ENCODE peak calls at places on chromosomes 7 and 10, in six cellular contexts. Q is GM23248, J is MM.1S, X is SK-N-SH, G is sigmoid colon, A is adipocyte. Z is an unnamed sample.
A peak's percentile ranks its signal among the peaks of the same experiment; 100 is the strongest.

GRCh38 chr7:92880212-92881090 is 44.1 kb upstream of the CDK6 start:
- DNase-seq in Q (no peak), J (peak; percentile 13), G (no peak), A (peak; percentile 3), X (peak; percentile 39), Z (no peak)

GRCh38 chr10:88278912-88279311 is 304.2 kb downstream of the RNLS start:
- DNase-seq in Q (no peak), X (no peak), G (no peak), J (peak; percentile 12), A (no peak), Z (no peak)

GRCh38 chr7:16991551-16991950 is 109.8 kb upstream of the AGR3 start:
- DNase-seq in X (no peak), A (no peak), Q (no peak), G (no peak), J (no peak), Z (no peak)

GRCh38 chr7:20083781-20084180 is 133.4 kb downstream of the MACC1 start:
- DNase-seq in Q (peak; percentile 96), A (peak; percentile 91), G (peak; percentile 74), J (no peak), X (no peak), Z (no peak)

GRCh38 chr10:89427629-89428028 is 13.3 kb downstream of the IFIT5 start:
- DNase-seq in X (no peak), J (no peak), G (no peak), Q (peak; percentile 87), A (peak; percentile 75), Z (peak; percentile 52)

GRCh38 chr10:69449841-69450240 is 1.4 kb upstream of the TSPAN15 start:
- DNase-seq in A (peak; percentile 44), J (peak; percentile 21), Q (peak; percentile 50), X (peak; percentile 78), G (peak; percentile 82), Z (peak; percentile 74)

GRCh38 chr7:97064972-97065587 is 40.4 kb upstream of the DLX5 start:
- DNase-seq in J (peak; percentile 58), A (peak; percentile 82), G (no peak), X (peak; percentile 78), Q (peak; percentile 65), Z (no peak)

GRCh38 chr7:134450296-134451000 is 8.5 kb downstream of the AKR1B1 start:
- DNase-seq in X (no peak), J (no peak), Q (no peak), A (no peak), G (no peak), Z (no peak)

GRCh38 chr10:34049469-34049868 is 715.0 kb upstream of the NRP1 start:
- DNase-seq in J (no peak), X (no peak), A (peak; percentile 41), Q (peak; percentile 13), G (no peak), Z (no peak)

GRCh38 chr7:129698516-129699418 is 87.2 kb downstream of the NRF1 start:
- DNase-seq in Q (no peak), G (no peak), A (no peak), J (no peak), X (no peak), Z (no peak)

GRCh38 chr7:85220651-85221050 is 33.8 kb upstream of the SEMA3D start:
- DNase-seq in A (no peak), Q (no peak), J (no peak), G (no peak), X (no peak), Z (no peak)

GRCh38 chr7:6631605-6632004 is 5.5 kb upstream of the ZNF316 start:
- DNase-seq in X (no peak), Q (no peak), G (no peak), J (no peak), A (no peak), Z (no peak)

GRCh38 chr10:47031251-47031952 is 120.2 kb downstream of the PTPN20 start:
- DNase-seq in Q (peak; percentile 61), A (no peak), G (peak; percentile 77), X (no peak), J (no peak), Z (peak; percentile 35)

GRCh38 chr10:9824546-9825164 is 1193.0 kb upstream of the CELF2 start:
- DNase-seq in J (no peak), X (no peak), Q (no peak), A (no peak), G (no peak), Z (no peak)

GRCh38 chr7:117762055-117762454 is 111.2 kb downstream of the CTTNBP2 start:
- DNase-seq in G (no peak), X (no peak), J (no peak), Q (no peak), A (no peak), Z (no peak)

GRCh38 chr10:11035318-11035920 is 17.7 kb downstream of the CELF2 start:
- DNase-seq in G (peak; percentile 81), A (peak; percentile 2), J (peak; percentile 57), X (no peak), Q (peak; percentile 90), Z (no peak)

GRCh38 chr7:1848911-1849311 is 178.8 kb downstream of the ELFN1 start:
- DNase-seq in Q (no peak), J (no peak), G (no peak), A (no peak), X (no peak), Z (no peak)

GRCh38 chr10:1410032-1410431 is 327.3 kb downstream of the ADARB2 start:
- DNase-seq in X (no peak), Q (no peak), G (no peak), A (no peak), J (no peak), Z (peak; percentile 12)

GRCh38 chr10:47368431-47369180 is 15.5 kb downstream of the ZNF488 start:
- DNase-seq in J (no peak), A (no peak), X (no peak), Q (no peak), G (no peak), Z (no peak)

GRCh38 chr7:33804261-33804660 is 101.1 kb upstream of the BMPER start:
- DNase-seq in G (no peak), J (no peak), A (no peak), X (no peak), Q (no peak), Z (no peak)

GRCh38 chr7:50620418-50620817 is 55.2 kb upstream of the DDC start:
- DNase-seq in Q (no peak), A (no peak), G (no peak), J (no peak), X (no peak), Z (no peak)

GRCh38 chr10:6123467-6124042 is 34.7 kb downstream of the RBM17 start:
- DNase-seq in Q (peak; percentile 9), X (no peak), A (no peak), J (no peak), G (no peak), Z (no peak)

GRCh38 chr7:32164341-32164996 is 94.3 kb upstream of the PDE1C start:
- DNase-seq in Q (peak; percentile 84), A (peak; percentile 84), G (no peak), X (peak; percentile 12), J (peak; percentile 13), Z (peak; percentile 58)

GRCh38 chr10:98357208-98357836 is 57.7 kb downstream of the PYROXD2 start:
- DNase-seq in A (peak; percentile 77), X (no peak), J (no peak), Q (peak; percentile 83), G (no peak), Z (no peak)

GRCh38 chr7:117621075-117621474 is 141.2 kb downstream of the CFTR start:
- DNase-seq in X (no peak), A (no peak), J (no peak), Q (no peak), G (no peak), Z (no peak)

GRCh38 chr10:90470971-90471370 is 386.9 kb downstream of the HTR7 start:
- DNase-seq in Q (no peak), J (no peak), X (no peak), A (peak; percentile 30), G (no peak), Z (no peak)

GRCh38 chr10:110786172-110786571 is 85.6 kb upstream of the PDCD4 start:
- DNase-seq in A (no peak), Q (no peak), G (no peak), X (no peak), J (no peak), Z (no peak)

GRCh38 chr7:93902777-93903423 is 3.5 kb upstream of the GNGT1 start:
- DNase-seq in G (no peak), J (peak; percentile 32), Q (peak; percentile 51), X (peak; percentile 55), A (peak; percentile 69), Z (no peak)

GRCh38 chr7:104971290-104972071 is 42.5 kb upstream of the KMT2E start:
- DNase-seq in A (peak; percentile 80), X (no peak), Q (peak; percentile 79), J (no peak), G (no peak), Z (peak; percentile 21)

GRCh38 chr10:58782876-58783859 is 270.5 kb downstream of the BICC1 start:
- DNase-seq in Q (peak; percentile 78), G (peak; percentile 71), X (no peak), J (no peak), A (peak; percentile 89), Z (no peak)

GRCh38 chr10:115710136-115710535 is 562.9 kb downstream of the GFRA1 start:
- DNase-seq in Q (peak; percentile 2), J (no peak), A (no peak), G (no peak), X (no peak), Z (no peak)

GRCh38 chr10:106136175-106136574 is 1028.3 kb downstream of the SORCS1 start:
- DNase-seq in X (no peak), Q (no peak), A (no peak), J (no peak), G (no peak), Z (no peak)

GRCh38 chr7:40200791-40201190 is 66.0 kb downstream of the SUGCT start:
- DNase-seq in J (no peak), Q (peak; percentile 86), G (no peak), A (peak; percentile 89), X (no peak), Z (no peak)

GRCh38 chr10:124625831-124626238 is 118.3 kb downstream of the FAM53B start:
- DNase-seq in A (no peak), X (no peak), Q (no peak), J (no peak), G (no peak), Z (no peak)
- H3K4me1 ChIP-seq in A (peaks cover 26% of the 10 kb centered on the region), X (no peaks in the 10 kb centered on the region), Q (no peaks in the 10 kb centered on the region), J (peaks cover 25% of the 10 kb centered on the region), G (peaks cover 44% of the 10 kb centered on the region), Z (no peaks in the 10 kb centered on the region)

DNA sequence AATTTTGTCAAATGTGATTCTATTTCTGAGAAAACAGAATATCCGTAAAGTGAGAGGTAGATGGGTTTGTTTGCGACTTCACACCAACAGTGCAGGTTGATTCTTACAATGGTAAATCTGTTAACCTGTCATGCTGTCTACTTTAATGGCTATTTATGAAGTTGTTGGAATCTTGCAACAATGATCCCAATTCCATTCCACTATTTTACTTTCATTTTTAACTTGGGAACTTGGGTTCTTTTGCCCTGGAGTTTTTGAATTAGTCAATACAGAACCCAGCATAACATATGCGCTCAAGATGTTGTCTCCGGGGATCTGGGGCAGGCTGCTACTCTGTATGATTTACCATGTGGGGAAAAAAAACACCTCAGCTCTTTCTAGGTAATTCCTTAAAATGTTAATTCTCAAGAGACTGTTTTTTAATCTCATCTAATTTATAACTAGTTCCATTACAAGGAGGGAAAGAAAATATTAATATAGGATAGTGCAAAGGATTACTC is 1.2 kb downstream of the LGI1 start:
- DNase-seq in A (no peak), Q (peak; percentile 7), X (no peak), G (no peak), J (no peak), Z (no peak)
- H3K4me1 ChIP-seq in A (peaks cover 6% of the 10 kb centered on the region), Q (no peaks in the 10 kb centered on the region), X (no peaks in the 10 kb centered on the region), G (peaks cover 25% of the 10 kb centered on the region), J (no peaks in the 10 kb centered on the region), Z (peaks cover 15% of the 10 kb centered on the region)

GRCh38 chr7:150368884-150369739 is 490 bp downstream of the REPIN1 start:
- DNase-seq in G (peak; percentile 81), Q (peak; percentile 64), A (peak; percentile 73), X (peak; percentile 93), J (peak; percentile 89), Z (peak; percentile 79)
- H3K4me1 ChIP-seq in G (peaks cover 38% of the 10 kb centered on the region), Q (peaks cover 19% of the 10 kb centered on the region), A (peaks cover 23% of the 10 kb centered on the region), X (peaks cover 11% of the 10 kb centered on the region), J (peaks cover 63% of the 10 kb centered on the region), Z (peaks cover 18% of the 10 kb centered on the region)

GRCh38 chr7:157017639-157018327 is 7.3 kb upstream of the MNX1 start:
- DNase-seq in X (peak; percentile 46), Q (no peak), J (no peak), A (no peak), G (no peak), Z (no peak)
- H3K4me1 ChIP-seq in X (no peaks in the 10 kb centered on the region), Q (no peaks in the 10 kb centered on the region), J (peaks cover 45% of the 10 kb centered on the region), A (no peaks in the 10 kb centered on the region), G (peaks cover 29% of the 10 kb centered on the region), Z (no peaks in the 10 kb centered on the region)